ENCODE peak calls at places on chromosome 15, in ten cellular contexts. One of them, this sample, is unnamed.

GRCh38 chr15:27545494-27546255 is 553.4 kb downstream of the OCA2 start:
- DNase-seq in hepatic stellate cell: no peak
- DNase-seq in iPS-NIHi11: no peak
- DNase-seq in activated CD4-positive, alpha-beta T cell treated with anti-CD3 and anti-CD28 coated beads for 4 hours: no peak
- DNase-seq in right cardiac atrium: no peak
- DNase-seq in GM23248: peak; percentile 11
- DNase-seq in anterior cingulate cortex: no peak
- DNase-seq in Peyer's patch: no peak
- DNase-seq in T-helper 9 cell: no peak
- DNase-seq in stimulated activated CD8-positive, alpha-beta memory T cell treated with anti-CD3 and anti-CD28 coated beads, Interleukin-12 subunit alpha, Interleukin-12 subunit beta, amount 100 ng/mL, for 1 hour: no peak
- DNase-seq in this sample: no peak

GRCh38 chr15:80773122-80773551 is 6.0 kb upstream of the CEMIP start:
- DNase-seq in GM23248: peak; percentile 67
- DNase-seq in T-helper 9 cell: no peak
- DNase-seq in right cardiac atrium: no peak
- DNase-seq in Peyer's patch: no peak
- DNase-seq in stimulated activated CD8-positive, alpha-beta memory T cell treated with anti-CD3 and anti-CD28 coated beads, Interleukin-12 subunit alpha, Interleukin-12 subunit beta, amount 100 ng/mL, for 1 hour: no peak
- DNase-seq in iPS-NIHi11: no peak
- DNase-seq in activated CD4-positive, alpha-beta T cell treated with anti-CD3 and anti-CD28 coated beads for 4 hours: no peak
- DNase-seq in hepatic stellate cell: no peak
- DNase-seq in anterior cingulate cortex: no peak
- DNase-seq in this sample: no peak

GRCh38 chr15:96560246-96560895 is 229.9 kb downstream of the NR2F2 start:
- DNase-seq in stimulated activated CD8-positive, alpha-beta memory T cell treated with anti-CD3 and anti-CD28 coated beads, Interleukin-12 subunit alpha, Interleukin-12 subunit beta, amount 100 ng/mL, for 1 hour: no peak
- DNase-seq in activated CD4-positive, alpha-beta T cell treated with anti-CD3 and anti-CD28 coated beads for 4 hours: no peak
- DNase-seq in GM23248: peak; percentile 70
- DNase-seq in T-helper 9 cell: no peak
- DNase-seq in iPS-NIHi11: no peak
- DNase-seq in Peyer's patch: no peak
- DNase-seq in right cardiac atrium: no peak
- DNase-seq in hepatic stellate cell: no peak
- DNase-seq in anterior cingulate cortex: no peak
- DNase-seq in this sample: no peak

GRCh38 chr15:32786906-32787305 is 69.1 kb downstream of the GREM1 start:
- DNase-seq in T-helper 9 cell: no peak
- DNase-seq in activated CD4-positive, alpha-beta T cell treated with anti-CD3 and anti-CD28 coated beads for 4 hours: no peak
- DNase-seq in hepatic stellate cell: no peak
- DNase-seq in anterior cingulate cortex: no peak
- DNase-seq in GM23248: no peak
- DNase-seq in right cardiac atrium: no peak
- DNase-seq in Peyer's patch: no peak
- DNase-seq in stimulated activated CD8-positive, alpha-beta memory T cell treated with anti-CD3 and anti-CD28 coated beads, Interleukin-12 subunit alpha, Interleukin-12 subunit beta, amount 100 ng/mL, for 1 hour: no peak
- DNase-seq in iPS-NIHi11: no peak
- DNase-seq in this sample: no peak

GRCh38 chr15:65391732-65392131 is 13.9 kb upstream of the IGDCC3 start:
- DNase-seq in anterior cingulate cortex: no peak
- DNase-seq in activated CD4-positive, alpha-beta T cell treated with anti-CD3 and anti-CD28 coated beads for 4 hours: no peak
- DNase-seq in right cardiac atrium: no peak
- DNase-seq in hepatic stellate cell: no peak
- DNase-seq in Peyer's patch: no peak
- DNase-seq in GM23248: no peak
- DNase-seq in iPS-NIHi11: no peak
- DNase-seq in T-helper 9 cell: no peak
- DNase-seq in stimulated activated CD8-positive, alpha-beta memory T cell treated with anti-CD3 and anti-CD28 coated beads, Interleukin-12 subunit alpha, Interleukin-12 subunit beta, amount 100 ng/mL, for 1 hour: no peak
- DNase-seq in this sample: no peak

GRCh38 chr15:39592500-39592899 is 11.6 kb downstream of the THBS1 start:
- DNase-seq in anterior cingulate cortex: no peak
- DNase-seq in right cardiac atrium: no peak
- DNase-seq in hepatic stellate cell: no peak
- DNase-seq in activated CD4-positive, alpha-beta T cell treated with anti-CD3 and anti-CD28 coated beads for 4 hours: no peak
- DNase-seq in iPS-NIHi11: no peak
- DNase-seq in T-helper 9 cell: no peak
- DNase-seq in GM23248: peak; percentile 70
- DNase-seq in Peyer's patch: no peak
- DNase-seq in stimulated activated CD8-positive, alpha-beta memory T cell treated with anti-CD3 and anti-CD28 coated beads, Interleukin-12 subunit alpha, Interleukin-12 subunit beta, amount 100 ng/mL, for 1 hour: no peak
- DNase-seq in this sample: no peak

GRCh38 chr15:42992626-42993025 is 72.0 kb upstream of the TTBK2 start:
- DNase-seq in T-helper 9 cell: no peak
- DNase-seq in GM23248: no peak
- DNase-seq in right cardiac atrium: no peak
- DNase-seq in Peyer's patch: no peak
- DNase-seq in anterior cingulate cortex: no peak
- DNase-seq in activated CD4-positive, alpha-beta T cell treated with anti-CD3 and anti-CD28 coated beads for 4 hours: no peak
- DNase-seq in hepatic stellate cell: no peak
- DNase-seq in stimulated activated CD8-positive, alpha-beta memory T cell treated with anti-CD3 and anti-CD28 coated beads, Interleukin-12 subunit alpha, Interleukin-12 subunit beta, amount 100 ng/mL, for 1 hour: no peak
- DNase-seq in iPS-NIHi11: no peak
- DNase-seq in this sample: no peak

GRCh38 chr15:85800460-85801123 is 5.9 kb upstream of the KLHL25 start:
- DNase-seq in GM23248: peak; percentile 88
- DNase-seq in hepatic stellate cell: peak; percentile 26
- DNase-seq in Peyer's patch: peak; percentile 88
- DNase-seq in iPS-NIHi11: peak; percentile 58
- DNase-seq in stimulated activated CD8-positive, alpha-beta memory T cell treated with anti-CD3 and anti-CD28 coated beads, Interleukin-12 subunit alpha, Interleukin-12 subunit beta, amount 100 ng/mL, for 1 hour: no peak
- DNase-seq in anterior cingulate cortex: no peak
- DNase-seq in activated CD4-positive, alpha-beta T cell treated with anti-CD3 and anti-CD28 coated beads for 4 hours: no peak
- DNase-seq in T-helper 9 cell: no peak
- DNase-seq in right cardiac atrium: no peak
- DNase-seq in this sample: peak; percentile 67

GRCh38 chr15:100726426-100727190 is 124.2 kb downstream of the ASB7 start:
- DNase-seq in GM23248: peak; percentile 44
- DNase-seq in T-helper 9 cell: no peak
- DNase-seq in iPS-NIHi11: no peak
- DNase-seq in stimulated activated CD8-positive, alpha-beta memory T cell treated with anti-CD3 and anti-CD28 coated beads, Interleukin-12 subunit alpha, Interleukin-12 subunit beta, amount 100 ng/mL, for 1 hour: no peak
- DNase-seq in Peyer's patch: no peak
- DNase-seq in activated CD4-positive, alpha-beta T cell treated with anti-CD3 and anti-CD28 coated beads for 4 hours: no peak
- DNase-seq in anterior cingulate cortex: no peak
- DNase-seq in right cardiac atrium: no peak
- DNase-seq in hepatic stellate cell: no peak
- DNase-seq in this sample: no peak

GRCh38 chr15:76117181-76117580 is 57.4 kb downstream of the TMEM266 start:
- DNase-seq in GM23248: no peak
- DNase-seq in anterior cingulate cortex: no peak
- DNase-seq in Peyer's patch: no peak
- DNase-seq in activated CD4-positive, alpha-beta T cell treated with anti-CD3 and anti-CD28 coated beads for 4 hours: no peak
- DNase-seq in right cardiac atrium: no peak
- DNase-seq in stimulated activated CD8-positive, alpha-beta memory T cell treated with anti-CD3 and anti-CD28 coated beads, Interleukin-12 subunit alpha, Interleukin-12 subunit beta, amount 100 ng/mL, for 1 hour: no peak
- DNase-seq in T-helper 9 cell: no peak
- DNase-seq in iPS-NIHi11: no peak
- DNase-seq in hepatic stellate cell: no peak
- DNase-seq in this sample: no peak

GRCh38 chr15:46892621-46893160 is 824.6 kb upstream of the SEMA6D start:
- DNase-seq in Peyer's patch: no peak
- DNase-seq in activated CD4-positive, alpha-beta T cell treated with anti-CD3 and anti-CD28 coated beads for 4 hours: no peak
- DNase-seq in right cardiac atrium: no peak
- DNase-seq in T-helper 9 cell: no peak
- DNase-seq in GM23248: no peak
- DNase-seq in hepatic stellate cell: no peak
- DNase-seq in stimulated activated CD8-positive, alpha-beta memory T cell treated with anti-CD3 and anti-CD28 coated beads, Interleukin-12 subunit alpha, Interleukin-12 subunit beta, amount 100 ng/mL, for 1 hour: no peak
- DNase-seq in anterior cingulate cortex: no peak
- DNase-seq in iPS-NIHi11: no peak
- DNase-seq in this sample: no peak

GRCh38 chr15:73699249-73700040 is 15.3 kb downstream of the CD276 start:
- DNase-seq in Peyer's patch: no peak
- DNase-seq in T-helper 9 cell: no peak
- DNase-seq in stimulated activated CD8-positive, alpha-beta memory T cell treated with anti-CD3 and anti-CD28 coated beads, Interleukin-12 subunit alpha, Interleukin-12 subunit beta, amount 100 ng/mL, for 1 hour: no peak
- DNase-seq in iPS-NIHi11: no peak
- DNase-seq in anterior cingulate cortex: no peak
- DNase-seq in activated CD4-positive, alpha-beta T cell treated with anti-CD3 and anti-CD28 coated beads for 4 hours: no peak
- DNase-seq in GM23248: no peak
- DNase-seq in hepatic stellate cell: no peak
- DNase-seq in right cardiac atrium: peak; percentile 34
- DNase-seq in this sample: no peak

GRCh38 chr15:50884583-50884982 is 23.9 kb upstream of the AP4E1 start:
- DNase-seq in T-helper 9 cell: no peak
- DNase-seq in stimulated activated CD8-positive, alpha-beta memory T cell treated with anti-CD3 and anti-CD28 coated beads, Interleukin-12 subunit alpha, Interleukin-12 subunit beta, amount 100 ng/mL, for 1 hour: no peak
- DNase-seq in activated CD4-positive, alpha-beta T cell treated with anti-CD3 and anti-CD28 coated beads for 4 hours: no peak
- DNase-seq in GM23248: peak; percentile 65
- DNase-seq in anterior cingulate cortex: no peak
- DNase-seq in iPS-NIHi11: no peak
- DNase-seq in right cardiac atrium: no peak
- DNase-seq in hepatic stellate cell: no peak
- DNase-seq in Peyer's patch: no peak
- DNase-seq in this sample: no peak

GRCh38 chr15:56464893-56465520 is at the start of gene MNS1:
- DNase-seq in GM23248: peak; percentile 98
- DNase-seq in anterior cingulate cortex: peak; percentile 29
- DNase-seq in T-helper 9 cell: peak; percentile 10
- DNase-seq in stimulated activated CD8-positive, alpha-beta memory T cell treated with anti-CD3 and anti-CD28 coated beads, Interleukin-12 subunit alpha, Interleukin-12 subunit beta, amount 100 ng/mL, for 1 hour: peak; percentile 2
- DNase-seq in hepatic stellate cell: peak; percentile 95
- DNase-seq in iPS-NIHi11: peak; percentile 95
- DNase-seq in Peyer's patch: peak; percentile 96
- DNase-seq in activated CD4-positive, alpha-beta T cell treated with anti-CD3 and anti-CD28 coated beads for 4 hours: peak; percentile 4
- DNase-seq in right cardiac atrium: peak; percentile 95
- DNase-seq in this sample: peak; percentile 95

GRCh38 chr15:70783610-70784021 is 20.3 kb upstream of the UACA start:
- DNase-seq in GM23248: peak; percentile 81
- DNase-seq in stimulated activated CD8-positive, alpha-beta memory T cell treated with anti-CD3 and anti-CD28 coated beads, Interleukin-12 subunit alpha, Interleukin-12 subunit beta, amount 100 ng/mL, for 1 hour: no peak
- DNase-seq in right cardiac atrium: no peak
- DNase-seq in activated CD4-positive, alpha-beta T cell treated with anti-CD3 and anti-CD28 coated beads for 4 hours: no peak
- DNase-seq in T-helper 9 cell: no peak
- DNase-seq in anterior cingulate cortex: no peak
- DNase-seq in iPS-NIHi11: no peak
- DNase-seq in Peyer's patch: peak; percentile 82
- DNase-seq in hepatic stellate cell: no peak
- DNase-seq in this sample: no peak

GRCh38 chr15:78415284-78415683 is 22.7 kb upstream of the IREB2 start:
- DNase-seq in T-helper 9 cell: no peak
- DNase-seq in hepatic stellate cell: peak; percentile 17
- DNase-seq in activated CD4-positive, alpha-beta T cell treated with anti-CD3 and anti-CD28 coated beads for 4 hours: no peak
- DNase-seq in stimulated activated CD8-positive, alpha-beta memory T cell treated with anti-CD3 and anti-CD28 coated beads, Interleukin-12 subunit alpha, Interleukin-12 subunit beta, amount 100 ng/mL, for 1 hour: no peak
- DNase-seq in anterior cingulate cortex: no peak
- DNase-seq in iPS-NIHi11: no peak
- DNase-seq in GM23248: peak; percentile 59
- DNase-seq in Peyer's patch: no peak
- DNase-seq in right cardiac atrium: no peak
- DNase-seq in this sample: no peak

GRCh38 chr15:41115088-41115651 is 910 bp downstream of the INO80 start:
- DNase-seq in right cardiac atrium: no peak
- DNase-seq in iPS-NIHi11: peak; percentile 38
- DNase-seq in stimulated activated CD8-positive, alpha-beta memory T cell treated with anti-CD3 and anti-CD28 coated beads, Interleukin-12 subunit alpha, Interleukin-12 subunit beta, amount 100 ng/mL, for 1 hour: no peak
- DNase-seq in Peyer's patch: no peak
- DNase-seq in activated CD4-positive, alpha-beta T cell treated with anti-CD3 and anti-CD28 coated beads for 4 hours: no peak
- DNase-seq in anterior cingulate cortex: no peak
- DNase-seq in T-helper 9 cell: no peak
- DNase-seq in hepatic stellate cell: peak; percentile 39
- DNase-seq in GM23248: peak; percentile 61
- DNase-seq in this sample: peak; percentile 20

GRCh38 chr15:57502116-57502515 is 89.6 kb upstream of the MYZAP start:
- DNase-seq in T-helper 9 cell: no peak
- DNase-seq in iPS-NIHi11: no peak
- DNase-seq in hepatic stellate cell: no peak
- DNase-seq in activated CD4-positive, alpha-beta T cell treated with anti-CD3 and anti-CD28 coated beads for 4 hours: no peak
- DNase-seq in right cardiac atrium: no peak
- DNase-seq in Peyer's patch: no peak
- DNase-seq in GM23248: no peak
- DNase-seq in stimulated activated CD8-positive, alpha-beta memory T cell treated with anti-CD3 and anti-CD28 coated beads, Interleukin-12 subunit alpha, Interleukin-12 subunit beta, amount 100 ng/mL, for 1 hour: no peak
- DNase-seq in anterior cingulate cortex: no peak
- DNase-seq in this sample: no peak

GRCh38 chr15:64430000-64430735 is 30.2 kb upstream of the ZNF609 start:
- DNase-seq in anterior cingulate cortex: no peak
- DNase-seq in iPS-NIHi11: peak; percentile 54
- DNase-seq in T-helper 9 cell: peak; percentile 3
- DNase-seq in Peyer's patch: peak; percentile 62
- DNase-seq in hepatic stellate cell: peak; percentile 30
- DNase-seq in stimulated activated CD8-positive, alpha-beta memory T cell treated with anti-CD3 and anti-CD28 coated beads, Interleukin-12 subunit alpha, Interleukin-12 subunit beta, amount 100 ng/mL, for 1 hour: peak; percentile 7
- DNase-seq in right cardiac atrium: peak; percentile 61
- DNase-seq in GM23248: peak; percentile 91
- DNase-seq in activated CD4-positive, alpha-beta T cell treated with anti-CD3 and anti-CD28 coated beads for 4 hours: peak; percentile 31
- DNase-seq in this sample: no peak

GRCh38 chr15:58357529-58358476 is 74.0 kb upstream of the LIPC start:
- DNase-seq in hepatic stellate cell: no peak
- DNase-seq in anterior cingulate cortex: no peak
- DNase-seq in GM23248: peak; percentile 29
- DNase-seq in iPS-NIHi11: peak; percentile 22
- DNase-seq in right cardiac atrium: no peak
- DNase-seq in activated CD4-positive, alpha-beta T cell treated with anti-CD3 and anti-CD28 coated beads for 4 hours: peak; percentile 15
- DNase-seq in T-helper 9 cell: no peak
- DNase-seq in Peyer's patch: no peak
- DNase-seq in stimulated activated CD8-positive, alpha-beta memory T cell treated with anti-CD3 and anti-CD28 coated beads, Interleukin-12 subunit alpha, Interleukin-12 subunit beta, amount 100 ng/mL, for 1 hour: no peak
- DNase-seq in this sample: no peak

GRCh38 chr15:44782516-44782915 is 46.2 kb downstream of the TRIM69 start:
- DNase-seq in anterior cingulate cortex: no peak
- DNase-seq in Peyer's patch: no peak
- DNase-seq in activated CD4-positive, alpha-beta T cell treated with anti-CD3 and anti-CD28 coated beads for 4 hours: no peak
- DNase-seq in stimulated activated CD8-positive, alpha-beta memory T cell treated with anti-CD3 and anti-CD28 coated beads, Interleukin-12 subunit alpha, Interleukin-12 subunit beta, amount 100 ng/mL, for 1 hour: no peak
- DNase-seq in hepatic stellate cell: no peak
- DNase-seq in iPS-NIHi11: no peak
- DNase-seq in GM23248: no peak
- DNase-seq in T-helper 9 cell: no peak
- DNase-seq in right cardiac atrium: no peak
- DNase-seq in this sample: no peak

GRCh38 chr15:96333194-96334016 is 2.9 kb downstream of the NR2F2 start:
- DNase-seq in right cardiac atrium: peak; percentile 76
- DNase-seq in stimulated activated CD8-positive, alpha-beta memory T cell treated with anti-CD3 and anti-CD28 coated beads, Interleukin-12 subunit alpha, Interleukin-12 subunit beta, amount 100 ng/mL, for 1 hour: no peak
- DNase-seq in Peyer's patch: no peak
- DNase-seq in T-helper 9 cell: no peak
- DNase-seq in iPS-NIHi11: no peak
- DNase-seq in activated CD4-positive, alpha-beta T cell treated with anti-CD3 and anti-CD28 coated beads for 4 hours: no peak
- DNase-seq in anterior cingulate cortex: no peak
- DNase-seq in GM23248: peak; percentile 65
- DNase-seq in hepatic stellate cell: peak; percentile 25
- DNase-seq in this sample: no peak

GRCh38 chr15:70670680-70671079 is 92.7 kb downstream of the UACA start:
- DNase-seq in activated CD4-positive, alpha-beta T cell treated with anti-CD3 and anti-CD28 coated beads for 4 hours: no peak
- DNase-seq in Peyer's patch: no peak
- DNase-seq in T-helper 9 cell: no peak
- DNase-seq in GM23248: peak; percentile 22
- DNase-seq in hepatic stellate cell: no peak
- DNase-seq in right cardiac atrium: no peak
- DNase-seq in stimulated activated CD8-positive, alpha-beta memory T cell treated with anti-CD3 and anti-CD28 coated beads, Interleukin-12 subunit alpha, Interleukin-12 subunit beta, amount 100 ng/mL, for 1 hour: no peak
- DNase-seq in iPS-NIHi11: no peak
- DNase-seq in anterior cingulate cortex: no peak
- DNase-seq in this sample: no peak

GRCh38 chr15:74261041-74261440 is 24.9 kb downstream of the CCDC33 start:
- DNase-seq in hepatic stellate cell: no peak
- DNase-seq in GM23248: no peak
- DNase-seq in anterior cingulate cortex: no peak
- DNase-seq in T-helper 9 cell: no peak
- DNase-seq in activated CD4-positive, alpha-beta T cell treated with anti-CD3 and anti-CD28 coated beads for 4 hours: no peak
- DNase-seq in stimulated activated CD8-positive, alpha-beta memory T cell treated with anti-CD3 and anti-CD28 coated beads, Interleukin-12 subunit alpha, Interleukin-12 subunit beta, amount 100 ng/mL, for 1 hour: no peak
- DNase-seq in iPS-NIHi11: no peak
- DNase-seq in right cardiac atrium: no peak
- DNase-seq in Peyer's patch: no peak
- DNase-seq in this sample: no peak

GRCh38 chr15:69468241-69469121 is 15.9 kb downstream of the RPLP1 start:
- DNase-seq in stimulated activated CD8-positive, alpha-beta memory T cell treated with anti-CD3 and anti-CD28 coated beads, Interleukin-12 subunit alpha, Interleukin-12 subunit beta, amount 100 ng/mL, for 1 hour: peak; percentile 73
- DNase-seq in activated CD4-positive, alpha-beta T cell treated with anti-CD3 and anti-CD28 coated beads for 4 hours: peak; percentile 82
- DNase-seq in anterior cingulate cortex: no peak
- DNase-seq in right cardiac atrium: no peak
- DNase-seq in iPS-NIHi11: no peak
- DNase-seq in GM23248: no peak
- DNase-seq in Peyer's patch: peak; percentile 88
- DNase-seq in T-helper 9 cell: peak; percentile 76
- DNase-seq in hepatic stellate cell: no peak
- DNase-seq in this sample: no peak

GRCh38 chr15:68347392-68347791 is 69.8 kb downstream of the FEM1B start:
- DNase-seq in right cardiac atrium: no peak
- DNase-seq in T-helper 9 cell: no peak
- DNase-seq in stimulated activated CD8-positive, alpha-beta memory T cell treated with anti-CD3 and anti-CD28 coated beads, Interleukin-12 subunit alpha, Interleukin-12 subunit beta, amount 100 ng/mL, for 1 hour: no peak
- DNase-seq in activated CD4-positive, alpha-beta T cell treated with anti-CD3 and anti-CD28 coated beads for 4 hours: no peak
- DNase-seq in Peyer's patch: no peak
- DNase-seq in GM23248: no peak
- DNase-seq in iPS-NIHi11: no peak
- DNase-seq in hepatic stellate cell: peak; percentile 81
- DNase-seq in anterior cingulate cortex: no peak
- DNase-seq in this sample: no peak

GRCh38 chr15:58931985-58932384 is 1.5 kb downstream of the SLTM start:
- DNase-seq in Peyer's patch: no peak
- DNase-seq in GM23248: peak; percentile 78
- DNase-seq in stimulated activated CD8-positive, alpha-beta memory T cell treated with anti-CD3 and anti-CD28 coated beads, Interleukin-12 subunit alpha, Interleukin-12 subunit beta, amount 100 ng/mL, for 1 hour: no peak
- DNase-seq in hepatic stellate cell: peak; percentile 27
- DNase-seq in right cardiac atrium: no peak
- DNase-seq in activated CD4-positive, alpha-beta T cell treated with anti-CD3 and anti-CD28 coated beads for 4 hours: no peak
- DNase-seq in iPS-NIHi11: no peak
- DNase-seq in T-helper 9 cell: no peak
- DNase-seq in anterior cingulate cortex: no peak
- DNase-seq in this sample: no peak

GRCh38 chr15:58628206-58629057 is 121.1 kb downstream of the ADAM10 start:
- DNase-seq in anterior cingulate cortex: no peak
- DNase-seq in activated CD4-positive, alpha-beta T cell treated with anti-CD3 and anti-CD28 coated beads for 4 hours: no peak
- DNase-seq in GM23248: peak; percentile 43
- DNase-seq in hepatic stellate cell: peak; percentile 5
- DNase-seq in iPS-NIHi11: no peak
- DNase-seq in Peyer's patch: no peak
- DNase-seq in T-helper 9 cell: no peak
- DNase-seq in right cardiac atrium: no peak
- DNase-seq in stimulated activated CD8-positive, alpha-beta memory T cell treated with anti-CD3 and anti-CD28 coated beads, Interleukin-12 subunit alpha, Interleukin-12 subunit beta, amount 100 ng/mL, for 1 hour: no peak
- DNase-seq in this sample: no peak

This sample was measured in Panc1.